ENCODE peak calls at places on chromosome 21, in seven cellular contexts. One of them, this sample, is unnamed.

GRCh38 chr21:15425049-15425448 is 304.7 kb upstream of the USP25 start:
- DNase-seq in body of pancreas: no peak
- DNase-seq in T1000: no peak
- DNase-seq in NCI-H226: no peak
- DNase-seq in NCI-H1105 treated with DMSO at 0.1 percent for 48 hours: no peak
- DNase-seq in AG08396: no peak
- DNase-seq in neural progenitor cell: no peak
- DNase-seq in this sample: no peak

GRCh38 chr21:15638856-15639549 is 90.8 kb upstream of the USP25 start:
- DNase-seq in T1000: no peak
- DNase-seq in NCI-H1105 treated with DMSO at 0.1 percent for 48 hours: no peak
- DNase-seq in body of pancreas: peak; percentile 86
- DNase-seq in neural progenitor cell: no peak
- DNase-seq in AG08396: no peak
- DNase-seq in NCI-H226: peak; percentile 72
- DNase-seq in this sample: no peak

GRCh38 chr21:26840912-26841311 is 4.3 kb downstream of the ADAMTS1 start:
- DNase-seq in NCI-H1105 treated with DMSO at 0.1 percent for 48 hours: no peak
- DNase-seq in T1000: peak; percentile 76
- DNase-seq in AG08396: peak; percentile 36
- DNase-seq in NCI-H226: peak; percentile 92
- DNase-seq in body of pancreas: peak; percentile 45
- DNase-seq in neural progenitor cell: no peak
- DNase-seq in this sample: peak; percentile 52

GRCh38 chr21:14303731-14304488 is 79.0 kb downstream of the HSPA13 start:
- DNase-seq in NCI-H1105 treated with DMSO at 0.1 percent for 48 hours: no peak
- DNase-seq in neural progenitor cell: no peak
- DNase-seq in T1000: no peak
- DNase-seq in NCI-H226: no peak
- DNase-seq in body of pancreas: no peak
- DNase-seq in AG08396: no peak
- DNase-seq in this sample: no peak

GRCh38 chr21:41600961-41601572 is 93.1 kb upstream of the TMPRSS2 start:
- DNase-seq in NCI-H1105 treated with DMSO at 0.1 percent for 48 hours: no peak
- DNase-seq in T1000: no peak
- DNase-seq in AG08396: no peak
- DNase-seq in neural progenitor cell: no peak
- DNase-seq in NCI-H226: no peak
- DNase-seq in body of pancreas: no peak
- DNase-seq in this sample: peak; percentile 33

GRCh38 chr21:38165466-38166213 is 91.2 kb upstream of the KCNJ15 start:
- DNase-seq in NCI-H1105 treated with DMSO at 0.1 percent for 48 hours: no peak
- DNase-seq in T1000: no peak
- DNase-seq in AG08396: no peak
- DNase-seq in body of pancreas: no peak
- DNase-seq in neural progenitor cell: no peak
- DNase-seq in NCI-H226: no peak
- DNase-seq in this sample: no peak

GRCh38 chr21:39314155-39315027 is 959 bp upstream of the BRWD1 start:
- DNase-seq in AG08396: peak; percentile 61
- DNase-seq in NCI-H226: peak; percentile 61
- DNase-seq in body of pancreas: peak; percentile 46
- DNase-seq in neural progenitor cell: no peak
- DNase-seq in T1000: peak; percentile 41
- DNase-seq in NCI-H1105 treated with DMSO at 0.1 percent for 48 hours: peak; percentile 76
- DNase-seq in this sample: no peak

GRCh38 chr21:42695324-42696025 is 42.1 kb downstream of the PDE9A start:
- DNase-seq in body of pancreas: no peak
- DNase-seq in NCI-H226: peak; percentile 20
- DNase-seq in neural progenitor cell: no peak
- DNase-seq in NCI-H1105 treated with DMSO at 0.1 percent for 48 hours: no peak
- DNase-seq in T1000: no peak
- DNase-seq in AG08396: peak; percentile 46
- DNase-seq in this sample: no peak

GRCh38 chr21:32298148-32298559 is 501 bp upstream of the MRAP start:
- DNase-seq in NCI-H1105 treated with DMSO at 0.1 percent for 48 hours: no peak
- DNase-seq in T1000: no peak
- DNase-seq in NCI-H226: no peak
- DNase-seq in body of pancreas: no peak
- DNase-seq in AG08396: no peak
- DNase-seq in neural progenitor cell: no peak
- DNase-seq in this sample: no peak

GRCh38 chr21:39911286-39911685 is 44.0 kb downstream of the PCP4 start:
- DNase-seq in NCI-H226: no peak
- DNase-seq in AG08396: no peak
- DNase-seq in neural progenitor cell: peak; percentile 19
- DNase-seq in body of pancreas: no peak
- DNase-seq in NCI-H1105 treated with DMSO at 0.1 percent for 48 hours: peak; percentile 50
- DNase-seq in T1000: no peak
- DNase-seq in this sample: no peak

GRCh38 chr21:15775981-15776380 is 46.2 kb downstream of the USP25 start:
- DNase-seq in neural progenitor cell: no peak
- DNase-seq in NCI-H1105 treated with DMSO at 0.1 percent for 48 hours: no peak
- DNase-seq in T1000: no peak
- DNase-seq in NCI-H226: peak; percentile 65
- DNase-seq in AG08396: peak; percentile 12
- DNase-seq in body of pancreas: no peak
- DNase-seq in this sample: no peak

GRCh38 chr21:15141236-15141970 is 76.6 kb upstream of the NRIP1 start:
- DNase-seq in neural progenitor cell: no peak
- DNase-seq in NCI-H226: no peak
- DNase-seq in NCI-H1105 treated with DMSO at 0.1 percent for 48 hours: peak; percentile 86
- DNase-seq in AG08396: no peak
- DNase-seq in T1000: no peak
- DNase-seq in body of pancreas: peak; percentile 86
- DNase-seq in this sample: no peak

GRCh38 chr21:37793660-37794059 is 122.6 kb downstream of the KCNJ6 start:
- DNase-seq in NCI-H226: no peak
- DNase-seq in body of pancreas: no peak
- DNase-seq in AG08396: no peak
- DNase-seq in T1000: no peak
- DNase-seq in neural progenitor cell: no peak
- DNase-seq in NCI-H1105 treated with DMSO at 0.1 percent for 48 hours: no peak
- DNase-seq in this sample: no peak

GRCh38 chr21:43753439-43753799 is 22.7 kb downstream of the CSTB start:
- DNase-seq in T1000: no peak
- DNase-seq in NCI-H1105 treated with DMSO at 0.1 percent for 48 hours: no peak
- DNase-seq in NCI-H226: no peak
- DNase-seq in body of pancreas: no peak
- DNase-seq in AG08396: no peak
- DNase-seq in neural progenitor cell: no peak
- DNase-seq in this sample: no peak

GRCh38 chr21:31798842-31799691 is 67.1 kb upstream of the SCAF4 start:
- DNase-seq in body of pancreas: no peak
- DNase-seq in NCI-H1105 treated with DMSO at 0.1 percent for 48 hours: peak; percentile 84
- DNase-seq in neural progenitor cell: no peak
- DNase-seq in NCI-H226: no peak
- DNase-seq in T1000: no peak
- DNase-seq in AG08396: no peak
- DNase-seq in this sample: no peak

GRCh38 chr21:34526618-34527290 is 14.7 kb upstream of the KCNE1 start:
- DNase-seq in NCI-H226: peak; percentile 98
- DNase-seq in neural progenitor cell: peak; percentile 67
- DNase-seq in body of pancreas: peak; percentile 74
- DNase-seq in NCI-H1105 treated with DMSO at 0.1 percent for 48 hours: no peak
- DNase-seq in AG08396: peak; percentile 92
- DNase-seq in T1000: peak; percentile 90
- DNase-seq in this sample: peak; percentile 96

GRCh38 chr21:38267991-38268858 is 11.4 kb downstream of the KCNJ15 start:
- DNase-seq in NCI-H1105 treated with DMSO at 0.1 percent for 48 hours: no peak
- DNase-seq in AG08396: no peak
- DNase-seq in T1000: no peak
- DNase-seq in neural progenitor cell: no peak
- DNase-seq in NCI-H226: no peak
- DNase-seq in body of pancreas: no peak
- DNase-seq in this sample: no peak

GRCh38 chr21:44644878-44645277 is 1.3 kb upstream of the KRTAP10-11 start:
- DNase-seq in AG08396: no peak
- DNase-seq in NCI-H1105 treated with DMSO at 0.1 percent for 48 hours: no peak
- DNase-seq in NCI-H226: no peak
- DNase-seq in body of pancreas: no peak
- DNase-seq in T1000: no peak
- DNase-seq in neural progenitor cell: no peak
- DNase-seq in this sample: no peak

GRCh38 chr21:43805275-43805800 is 16.0 kb downstream of the RRP1 start:
- DNase-seq in T1000: no peak
- DNase-seq in AG08396: no peak
- DNase-seq in NCI-H226: no peak
- DNase-seq in NCI-H1105 treated with DMSO at 0.1 percent for 48 hours: no peak
- DNase-seq in body of pancreas: no peak
- DNase-seq in neural progenitor cell: no peak
- DNase-seq in this sample: no peak

GRCh38 chr21:15015622-15016471 is 49.0 kb downstream of the NRIP1 start:
- DNase-seq in NCI-H1105 treated with DMSO at 0.1 percent for 48 hours: no peak
- DNase-seq in body of pancreas: no peak
- DNase-seq in T1000: no peak
- DNase-seq in NCI-H226: peak; percentile 86
- DNase-seq in AG08396: peak; percentile 15
- DNase-seq in neural progenitor cell: no peak
- DNase-seq in this sample: peak; percentile 89

GRCh38 chr21:43361493-43362296 is 65.2 kb downstream of the SIK1 start:
- DNase-seq in NCI-H1105 treated with DMSO at 0.1 percent for 48 hours: no peak
- DNase-seq in neural progenitor cell: no peak
- DNase-seq in NCI-H226: no peak
- DNase-seq in AG08396: peak; percentile 68
- DNase-seq in body of pancreas: no peak
- DNase-seq in T1000: no peak
- DNase-seq in this sample: no peak

GRCh38 chr21:45880097-45881068 is 101.2 kb upstream of the COL6A1 start:
- DNase-seq in body of pancreas: peak; percentile 60
- DNase-seq in T1000: no peak
- DNase-seq in NCI-H1105 treated with DMSO at 0.1 percent for 48 hours: peak; percentile 28
- DNase-seq in neural progenitor cell: peak; percentile 92
- DNase-seq in AG08396: peak; percentile 82
- DNase-seq in NCI-H226: peak; percentile 55
- DNase-seq in this sample: peak; percentile 80

GRCh38 chr21:33339938-33340337 is 15.2 kb downstream of the IFNAR1 start:
- DNase-seq in NCI-H226: no peak
- DNase-seq in body of pancreas: no peak
- DNase-seq in T1000: no peak
- DNase-seq in AG08396: no peak
- DNase-seq in NCI-H1105 treated with DMSO at 0.1 percent for 48 hours: no peak
- DNase-seq in neural progenitor cell: no peak
- DNase-seq in this sample: no peak